ENCODE peak calls at places on chromosomes 5 and 9, in seven cellular contexts. Z is H54; H is fibroblast of villous mesenchyme; V is stimulated activated CD4-positive, alpha-beta T cell treated with anti-CD3 and anti-CD28 coated beads, Interleukin-1b, Interleukin-23, amount 100 ng/mL, for 24 hours; C is MCF 10A; L is choroid plexus epithelial cell; B is effector CD8-positive, alpha-beta T cell. J is an unnamed sample.
A peak's percentile ranks its signal among the peaks of the same experiment; 100 is the strongest.

GRCh38 chr5:61429906-61430305 is 97.8 kb downstream of the ZSWIM6 start:
- DNase-seq in Z (no peak), H (no peak), C (no peak), L (no peak), V (no peak), B (no peak), J (no peak)

GRCh38 chr9:87622098-87622497 is 103.8 kb upstream of the CTSL start:
- DNase-seq in V (no peak), C (no peak), B (no peak), H (no peak), Z (no peak), L (no peak), J (no peak)

GRCh38 chr5:14782591-14782990 is 89.0 kb downstream of the ANKH start:
- DNase-seq in Z (no peak), L (no peak), B (no peak), V (no peak), H (no peak), C (no peak), J (no peak)

GRCh38 chr5:151708126-151708525 is 21.4 kb upstream of the SPARC start:
- DNase-seq in H (peak; percentile 86), Z (no peak), B (no peak), C (peak; percentile 47), L (peak; percentile 31), V (no peak), J (no peak)

GRCh38 chr9:124139001-124139400 is 118.7 kb upstream of the NEK6 start:
- DNase-seq in B (no peak), Z (no peak), H (peak; percentile 59), L (peak; percentile 74), C (peak; percentile 11), V (no peak), J (no peak)

GRCh38 chr9:110198357-110198756 is 9.6 kb downstream of the C9orf152 start:
- DNase-seq in H (no peak), V (no peak), B (no peak), C (no peak), L (no peak), Z (no peak), J (no peak)

GRCh38 chr5:119926301-119926700 is 296.9 kb downstream of the FAM170A start:
- DNase-seq in L (no peak), B (no peak), V (no peak), C (no peak), Z (no peak), H (no peak), J (no peak)

GRCh38 chr9:122164286-122164685 is 4.6 kb downstream of the MORN5 start:
- DNase-seq in H (no peak), V (no peak), L (no peak), Z (no peak), C (no peak), B (no peak), J (no peak)

GRCh38 chr5:134133213-134133994 is 18.9 kb downstream of the TCF7 start:
- DNase-seq in Z (no peak), B (no peak), C (no peak), L (no peak), V (no peak), H (no peak), J (no peak)

GRCh38 chr9:99368341-99369326 is 146.6 kb downstream of the SEC61B start:
- DNase-seq in B (no peak), V (no peak), L (peak; percentile 75), H (peak; percentile 73), C (no peak), Z (no peak), J (peak; percentile 11)

J was measured in foreskin keratinocyte.